ENCODE peak calls at places on chromosome 1, in nine cellular contexts. One of them, this sample, is unnamed.

GRCh38 chr1:16464917-16465625 is 24.5 kb downstream of the NECAP2 start:
- DNase-seq in body of pancreas: no peak
- DNase-seq in left ventricle myocardium inferior: no peak
- DNase-seq in HFF-Myc: no peak
- DNase-seq in psoas muscle: no peak
- DNase-seq in astrocyte: peak
- DNase-seq in stomach: no peak
- DNase-seq in cardiac fibroblast: peak
- DNase-seq in AG09309: no peak
- DNase-seq in this sample: no peak

GRCh38 chr1:18142471-18142870 is 34.9 kb downstream of the IGSF21 start:
- DNase-seq in body of pancreas: no peak
- DNase-seq in left ventricle myocardium inferior: no peak
- DNase-seq in HFF-Myc: no peak
- DNase-seq in psoas muscle: no peak
- DNase-seq in astrocyte: no peak
- DNase-seq in stomach: no peak
- DNase-seq in cardiac fibroblast: no peak
- DNase-seq in AG09309: no peak
- DNase-seq in this sample: no peak

GRCh38 chr1:171457412-171457811 is 27.9 kb upstream of the PRRC2C start:
- DNase-seq in body of pancreas: no peak
- DNase-seq in left ventricle myocardium inferior: no peak
- DNase-seq in HFF-Myc: no peak
- DNase-seq in psoas muscle: no peak
- DNase-seq in astrocyte: no peak
- DNase-seq in stomach: no peak
- DNase-seq in cardiac fibroblast: peak
- DNase-seq in AG09309: peak
- DNase-seq in this sample: no peak

GRCh38 chr1:64186138-64186897 is 17.1 kb upstream of the UBE2U start:
- DNase-seq in body of pancreas: peak
- DNase-seq in left ventricle myocardium inferior: peak
- DNase-seq in HFF-Myc: no peak
- DNase-seq in psoas muscle: no peak
- DNase-seq in astrocyte: no peak
- DNase-seq in stomach: peak
- DNase-seq in cardiac fibroblast: no peak
- DNase-seq in AG09309: no peak
- DNase-seq in this sample: no peak

GRCh38 chr1:3028531-3029282 is 7.4 kb downstream of the ACTRT2 start:
- DNase-seq in body of pancreas: no peak
- DNase-seq in left ventricle myocardium inferior: no peak
- DNase-seq in HFF-Myc: no peak
- DNase-seq in psoas muscle: no peak
- DNase-seq in astrocyte: no peak
- DNase-seq in stomach: no peak
- DNase-seq in cardiac fibroblast: no peak
- DNase-seq in AG09309: no peak
- DNase-seq in this sample: no peak

GRCh38 chr1:11847667-11848445 is at the start of gene NPPA:
- DNase-seq in body of pancreas: no peak
- DNase-seq in left ventricle myocardium inferior: peak
- DNase-seq in HFF-Myc: peak
- DNase-seq in psoas muscle: no peak
- DNase-seq in astrocyte: no peak
- DNase-seq in stomach: no peak
- DNase-seq in cardiac fibroblast: peak
- DNase-seq in AG09309: no peak
- DNase-seq in this sample: no peak

GRCh38 chr1:39266269-39266668 is 61.8 kb downstream of the MACF1 start:
- DNase-seq in body of pancreas: no peak
- DNase-seq in left ventricle myocardium inferior: no peak
- DNase-seq in HFF-Myc: no peak
- DNase-seq in psoas muscle: no peak
- DNase-seq in astrocyte: no peak
- DNase-seq in stomach: no peak
- DNase-seq in cardiac fibroblast: peak
- DNase-seq in AG09309: no peak
- DNase-seq in this sample: no peak

GRCh38 chr1:31414692-31415370 is 1.8 kb downstream of the SERINC2 start:
- DNase-seq in body of pancreas: no peak
- DNase-seq in left ventricle myocardium inferior: no peak
- DNase-seq in HFF-Myc: no peak
- DNase-seq in psoas muscle: peak
- DNase-seq in astrocyte: no peak
- DNase-seq in stomach: peak
- DNase-seq in cardiac fibroblast: no peak
- DNase-seq in AG09309: no peak
- DNase-seq in this sample: no peak

GRCh38 chr1:21344750-21345443 is 54.6 kb upstream of the ECE1 start:
- DNase-seq in body of pancreas: no peak
- DNase-seq in left ventricle myocardium inferior: no peak
- DNase-seq in HFF-Myc: no peak
- DNase-seq in psoas muscle: no peak
- DNase-seq in astrocyte: no peak
- DNase-seq in stomach: peak
- DNase-seq in cardiac fibroblast: no peak
- DNase-seq in AG09309: no peak
- DNase-seq in this sample: no peak

GRCh38 chr1:46183926-46184557 is 7.8 kb upstream of the P3R3URF start:
- DNase-seq in body of pancreas: no peak
- DNase-seq in left ventricle myocardium inferior: no peak
- DNase-seq in HFF-Myc: no peak
- DNase-seq in psoas muscle: no peak
- DNase-seq in astrocyte: no peak
- DNase-seq in stomach: no peak
- DNase-seq in cardiac fibroblast: no peak
- DNase-seq in AG09309: no peak
- DNase-seq in this sample: no peak

GRCh38 chr1:215076312-215076711 is 6.2 kb upstream of the KCNK2 start:
- DNase-seq in body of pancreas: no peak
- DNase-seq in left ventricle myocardium inferior: no peak
- DNase-seq in HFF-Myc: peak
- DNase-seq in psoas muscle: no peak
- DNase-seq in astrocyte: peak
- DNase-seq in stomach: no peak
- DNase-seq in cardiac fibroblast: peak
- DNase-seq in AG09309: no peak
- DNase-seq in this sample: no peak

GRCh38 chr1:24391882-24392603 is 21.5 kb downstream of the STPG1 start:
- DNase-seq in body of pancreas: peak
- DNase-seq in left ventricle myocardium inferior: peak
- DNase-seq in HFF-Myc: no peak
- DNase-seq in psoas muscle: peak
- DNase-seq in astrocyte: no peak
- DNase-seq in stomach: peak
- DNase-seq in cardiac fibroblast: peak
- DNase-seq in AG09309: no peak
- DNase-seq in this sample: no peak

DNA sequence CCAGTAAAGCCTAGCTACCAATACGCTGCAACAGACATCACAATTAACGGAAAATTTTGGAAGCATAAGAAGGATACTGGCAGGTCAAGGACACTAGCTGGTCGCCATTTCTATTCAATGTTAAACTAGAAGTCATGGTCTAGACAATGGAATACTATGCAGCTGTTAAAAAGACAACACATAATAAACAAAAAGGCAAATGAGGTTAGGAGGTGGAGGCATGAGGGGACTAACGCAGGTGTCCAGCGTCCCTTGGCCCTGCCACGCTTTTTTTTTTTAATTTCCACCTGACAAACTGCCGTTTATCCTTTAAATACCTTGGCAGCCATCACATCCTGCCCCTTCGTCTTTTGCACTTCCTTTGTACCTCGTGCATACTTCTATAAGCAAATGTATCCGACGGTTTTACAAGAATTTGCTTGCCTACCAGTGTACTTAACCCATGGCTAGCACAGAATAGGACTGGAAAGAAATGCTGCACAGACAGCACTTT is 698 bp upstream of the SLC22A15 start:
- DNase-seq in body of pancreas: no peak
- DNase-seq in left ventricle myocardium inferior: no peak
- DNase-seq in HFF-Myc: no peak
- DNase-seq in psoas muscle: no peak
- DNase-seq in astrocyte: no peak
- DNase-seq in stomach: no peak
- DNase-seq in cardiac fibroblast: no peak
- DNase-seq in AG09309: no peak
- DNase-seq in this sample: no peak
- TF ChIP-seq CTCF in body of pancreas: no peak
- TF ChIP-seq CTCF in left ventricle myocardium inferior: no peak
- TF ChIP-seq CTCF in HFF-Myc: no peak
- TF ChIP-seq CTCF in psoas muscle: no peak
- TF ChIP-seq CTCF in astrocyte: no peak
- TF ChIP-seq CTCF in stomach: no peak
- TF ChIP-seq CTCF in cardiac fibroblast: no peak
- TF ChIP-seq CTCF in AG09309: no peak
- TF ChIP-seq CTCF in this sample: no peak

GRCh38 chr1:118459871-118460270 is 274.8 kb upstream of the SPAG17 start:
- DNase-seq in body of pancreas: no peak
- DNase-seq in left ventricle myocardium inferior: no peak
- DNase-seq in HFF-Myc: no peak
- DNase-seq in psoas muscle: no peak
- DNase-seq in astrocyte: no peak
- DNase-seq in stomach: no peak
- DNase-seq in cardiac fibroblast: no peak
- DNase-seq in AG09309: no peak
- DNase-seq in this sample: no peak

DNA sequence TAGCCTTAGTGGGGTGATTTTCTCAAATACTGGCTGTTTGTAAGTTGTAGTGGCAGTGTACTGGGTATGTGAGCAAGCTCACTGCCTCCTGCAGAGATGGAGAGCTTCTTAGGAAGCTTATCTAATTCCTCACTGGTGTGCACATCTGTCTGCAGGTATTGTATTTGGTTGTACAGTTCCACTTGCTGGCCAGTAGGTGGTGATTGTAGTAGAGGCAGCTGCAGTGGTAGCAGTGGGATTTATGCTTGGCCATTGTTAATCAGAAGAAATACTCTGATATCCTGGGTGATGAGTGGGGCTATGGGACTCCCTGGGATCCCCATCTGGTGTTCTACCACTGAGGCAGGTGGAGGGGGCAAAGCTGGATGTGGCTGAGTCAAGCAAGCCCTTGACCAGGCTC is 276.1 kb upstream of the SPAG17 start:
- DNase-seq in body of pancreas: no peak
- DNase-seq in left ventricle myocardium inferior: no peak
- DNase-seq in HFF-Myc: no peak
- DNase-seq in psoas muscle: no peak
- DNase-seq in astrocyte: no peak
- DNase-seq in stomach: no peak
- DNase-seq in cardiac fibroblast: no peak
- DNase-seq in AG09309: no peak
- DNase-seq in this sample: no peak
- TF ChIP-seq CTCF in body of pancreas: no peak
- TF ChIP-seq CTCF in left ventricle myocardium inferior: no peak
- TF ChIP-seq CTCF in HFF-Myc: peak
- TF ChIP-seq CTCF in psoas muscle: no peak
- TF ChIP-seq CTCF in astrocyte: no peak
- TF ChIP-seq CTCF in stomach: no peak
- TF ChIP-seq CTCF in cardiac fibroblast: peak
- TF ChIP-seq CTCF in AG09309: no peak
- TF ChIP-seq CTCF in this sample: no peak

GRCh38 chr1:187338762-187339412 is 510.1 kb downstream of the PLA2G4A start:
- DNase-seq in body of pancreas: no peak
- DNase-seq in left ventricle myocardium inferior: no peak
- DNase-seq in HFF-Myc: no peak
- DNase-seq in psoas muscle: no peak
- DNase-seq in astrocyte: no peak
- DNase-seq in stomach: no peak
- DNase-seq in cardiac fibroblast: no peak
- DNase-seq in AG09309: no peak
- DNase-seq in this sample: no peak
- TF ChIP-seq CTCF in body of pancreas: no peak
- TF ChIP-seq CTCF in left ventricle myocardium inferior: no peak
- TF ChIP-seq CTCF in HFF-Myc: no peak
- TF ChIP-seq CTCF in psoas muscle: no peak
- TF ChIP-seq CTCF in astrocyte: no peak
- TF ChIP-seq CTCF in stomach: no peak
- TF ChIP-seq CTCF in cardiac fibroblast: no peak
- TF ChIP-seq CTCF in AG09309: no peak
- TF ChIP-seq CTCF in this sample: no peak

GRCh38 chr1:87336623-87337067 is 8.0 kb downstream of the LMO4 start:
- DNase-seq in body of pancreas: no peak
- DNase-seq in left ventricle myocardium inferior: no peak
- DNase-seq in HFF-Myc: no peak
- DNase-seq in psoas muscle: no peak
- DNase-seq in astrocyte: no peak
- DNase-seq in stomach: no peak
- DNase-seq in cardiac fibroblast: no peak
- DNase-seq in AG09309: no peak
- DNase-seq in this sample: no peak

GRCh38 chr1:87331319-87332269 is 2.9 kb downstream of the LMO4 start:
- DNase-seq in body of pancreas: peak
- DNase-seq in left ventricle myocardium inferior: peak
- DNase-seq in HFF-Myc: no peak
- DNase-seq in psoas muscle: peak
- DNase-seq in astrocyte: peak
- DNase-seq in stomach: peak
- DNase-seq in cardiac fibroblast: peak
- DNase-seq in AG09309: no peak
- DNase-seq in this sample: no peak

GRCh38 chr1:87333692-87334347 is 5.1 kb downstream of the LMO4 start:
- DNase-seq in body of pancreas: no peak
- DNase-seq in left ventricle myocardium inferior: no peak
- DNase-seq in HFF-Myc: no peak
- DNase-seq in psoas muscle: no peak
- DNase-seq in astrocyte: peak
- DNase-seq in stomach: no peak
- DNase-seq in cardiac fibroblast: no peak
- DNase-seq in AG09309: no peak
- DNase-seq in this sample: no peak

GRCh38 chr1:87335175-87335992 is 6.7 kb downstream of the LMO4 start:
- DNase-seq in body of pancreas: peak
- DNase-seq in left ventricle myocardium inferior: peak
- DNase-seq in HFF-Myc: no peak
- DNase-seq in psoas muscle: peak
- DNase-seq in astrocyte: peak
- DNase-seq in stomach: peak
- DNase-seq in cardiac fibroblast: peak
- DNase-seq in AG09309: no peak
- DNase-seq in this sample: no peak

DNA sequence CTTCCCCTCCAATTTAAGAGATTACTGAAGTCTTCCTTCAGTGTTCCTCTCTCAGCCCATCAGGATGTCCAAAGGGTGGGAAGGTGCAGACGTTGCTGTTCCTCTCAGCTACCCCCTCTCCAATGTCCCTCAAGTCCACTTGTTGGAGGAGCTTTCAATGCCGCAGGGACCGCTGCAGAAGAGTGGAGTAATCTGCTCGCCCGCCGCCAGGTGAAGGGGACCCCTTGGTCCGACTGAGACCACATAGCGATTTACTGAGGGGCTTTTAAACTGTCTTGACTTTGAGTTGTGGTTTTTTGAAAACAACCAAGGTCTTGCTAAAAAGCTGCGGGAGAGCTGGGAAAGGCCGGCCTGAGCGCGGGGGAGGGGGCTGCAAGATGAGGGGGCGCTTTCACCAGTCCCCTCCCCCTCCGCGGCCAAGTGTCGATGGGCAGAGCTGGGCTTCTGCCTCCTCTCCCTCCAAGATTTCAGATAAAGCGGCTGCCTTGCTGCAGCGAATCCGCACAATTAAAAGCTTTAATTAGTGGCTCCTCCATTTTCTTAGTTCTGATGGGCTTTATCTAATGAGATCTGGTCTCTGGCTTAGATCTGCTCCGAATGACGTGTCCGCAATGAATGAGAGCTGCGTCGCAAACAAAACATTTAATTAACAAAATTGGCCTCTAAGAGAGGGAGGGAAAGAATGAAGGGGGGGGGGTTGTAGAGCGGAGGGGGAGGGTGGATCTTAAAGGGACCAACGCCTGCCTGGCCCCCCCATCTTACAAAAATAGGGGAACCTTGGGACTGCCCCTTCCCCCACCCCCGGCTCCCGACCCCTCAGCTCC is 5.9 kb downstream of the LMO4 start:
- DNase-seq in body of pancreas: no peak
- DNase-seq in left ventricle myocardium inferior: no peak
- DNase-seq in HFF-Myc: no peak
- DNase-seq in psoas muscle: peak
- DNase-seq in astrocyte: peak
- DNase-seq in stomach: no peak
- DNase-seq in cardiac fibroblast: no peak
- DNase-seq in AG09309: no peak
- DNase-seq in this sample: peak
- TF ChIP-seq CTCF in body of pancreas: no peak
- TF ChIP-seq CTCF in left ventricle myocardium inferior: no peak
- TF ChIP-seq CTCF in HFF-Myc: no peak
- TF ChIP-seq CTCF in psoas muscle: no peak
- TF ChIP-seq CTCF in astrocyte: peak
- TF ChIP-seq CTCF in stomach: no peak
- TF ChIP-seq CTCF in cardiac fibroblast: peak
- TF ChIP-seq CTCF in AG09309: no peak
- TF ChIP-seq CTCF in this sample: no peak

This sample was measured in D721Med.